ENCODE peak calls at places on chromosomes 13 and 19, in five cellular contexts. X is psoas muscle, M is spleen, A is neural crest cell, U is NB4. O is an unnamed sample.

GRCh38 chr19:16626796-16627193 is 1.2 kb downstream of the MED26 start:
- DNase-seq in X (peak; percentile 26), M (no peak), A (no peak), U (no peak), O (no peak)

GRCh38 chr13:107799001-107799400 is 416.3 kb downstream of the LIG4 start:
- DNase-seq in X (no peak), M (no peak), A (no peak), U (no peak), O (no peak)

GRCh38 chr19:13098291-13099072 is 4.2 kb downstream of the LYL1 start:
- DNase-seq in X (no peak), M (peak; percentile 90), A (no peak), U (peak; percentile 90), O (no peak)

GRCh38 chr19:7871280-7871529 is 3.0 kb downstream of the PRR36 start:
- DNase-seq in X (no peak), M (no peak), A (no peak), U (no peak), O (no peak)

GRCh38 chr13:31048521-31048920 is 113.2 kb downstream of the HSPH1 start:
- DNase-seq in X (no peak), M (no peak), A (no peak), U (no peak), O (no peak)

GRCh38 chr19:10517760-10518443 is 655 bp upstream of the S1PR5 start:
- DNase-seq in X (no peak), M (no peak), A (no peak), U (peak; percentile 70), O (no peak)

GRCh38 chr19:12868540-12869112 is 12.6 kb downstream of the DNASE2 start:
- DNase-seq in X (no peak), M (no peak), A (no peak), U (no peak), O (no peak)

GRCh38 chr19:39430675-39431593 is 4.8 kb downstream of the RPS16 start:
- DNase-seq in X (no peak), M (peak; percentile 75), A (no peak), U (peak; percentile 85), O (peak; percentile 98)

GRCh38 chr13:74657765-74658164 is 523.6 kb upstream of the KLF12 start:
- DNase-seq in X (no peak), M (no peak), A (no peak), U (no peak), O (no peak)

GRCh38 chr19:6516659-6517291 is 14.1 kb upstream of the TNFSF9 start:
- DNase-seq in X (peak; percentile 95), M (peak; percentile 98), A (peak; percentile 95), U (peak; percentile 85), O (peak; percentile 87)

GRCh38 chr13:48818495-48818961 is 157.2 kb upstream of the FNDC3A start:
- DNase-seq in X (no peak), M (no peak), A (no peak), U (no peak), O (no peak)

GRCh38 chr19:43527860-43528622 is 1.0 kb upstream of the ETHE1 start:
- DNase-seq in X (peak; percentile 71), M (no peak), A (no peak), U (peak; percentile 24), O (no peak)

GRCh38 chr13:26679945-26680516 is 80.6 kb downstream of the GPR12 start:
- DNase-seq in X (no peak), M (no peak), A (no peak), U (no peak), O (no peak)

GRCh38 chr19:17245535-17245984 is at the start of gene NR2F6:
- DNase-seq in X (no peak), M (no peak), A (no peak), U (no peak), O (no peak)

GRCh38 chr13:106241974-106242373 is 293.5 kb downstream of the EFNB2 start:
- DNase-seq in X (no peak), M (no peak), A (no peak), U (no peak), O (no peak)

GRCh38 chr13:64925284-64925683 is 2304.9 kb downstream of the PCDH9 start:
- DNase-seq in X (no peak), M (no peak), A (peak; percentile 7), U (peak; percentile 13), O (peak; percentile 34)

GRCh38 chr13:19864018-19864338 is 529 bp upstream of the ZMYM5 start:
- DNase-seq in X (peak; percentile 89), M (no peak), A (peak; percentile 56), U (peak; percentile 94), O (peak; percentile 56)

GRCh38 chr19:2199861-2200623 is 36.1 kb downstream of the PLEKHJ1 start:
- DNase-seq in X (no peak), M (no peak), A (no peak), U (no peak), O (no peak)

GRCh38 chr19:2201473-2202148 is 34.5 kb downstream of the PLEKHJ1 start:
- DNase-seq in X (no peak), M (no peak), A (no peak), U (no peak), O (no peak)

GRCh38 chr19:2197270-2197669 is 33.5 kb downstream of the DOT1L start:
- DNase-seq in X (no peak), M (no peak), A (no peak), U (no peak), O (no peak)

GRCh38 chr19:2198317-2198716 is 34.6 kb downstream of the DOT1L start:
- DNase-seq in X (no peak), M (no peak), A (no peak), U (no peak), O (no peak)

GRCh38 chr19:2199215-2199614 is 35.5 kb downstream of the DOT1L start:
- DNase-seq in X (no peak), M (no peak), A (peak; percentile 13), U (peak; percentile 65), O (no peak)
- TF ChIP-seq CTCF in X (peak; percentile 13), M (no peak), A (peak; percentile 54), U (peak; percentile 28), O (peak; percentile 31)

GRCh38 chr19:54325194-54325621 is 12.2 kb upstream of the LILRA5 start:
- DNase-seq in X (no peak), M (no peak), A (peak; percentile 59), U (peak; percentile 60), O (no peak)
- TF ChIP-seq CTCF in X (peak; percentile 58), M (peak; percentile 84), A (peak; percentile 90), U (peak; percentile 76), O (peak; percentile 95)

GRCh38 chr19:29939628-29940027 is 2.4 kb upstream of the URI1 start:
- DNase-seq in X (no peak), M (no peak), A (no peak), U (no peak), O (no peak)
- TF ChIP-seq CTCF in X (no peak), M (no peak), A (no peak), U (no peak), O (no peak)

DNA sequence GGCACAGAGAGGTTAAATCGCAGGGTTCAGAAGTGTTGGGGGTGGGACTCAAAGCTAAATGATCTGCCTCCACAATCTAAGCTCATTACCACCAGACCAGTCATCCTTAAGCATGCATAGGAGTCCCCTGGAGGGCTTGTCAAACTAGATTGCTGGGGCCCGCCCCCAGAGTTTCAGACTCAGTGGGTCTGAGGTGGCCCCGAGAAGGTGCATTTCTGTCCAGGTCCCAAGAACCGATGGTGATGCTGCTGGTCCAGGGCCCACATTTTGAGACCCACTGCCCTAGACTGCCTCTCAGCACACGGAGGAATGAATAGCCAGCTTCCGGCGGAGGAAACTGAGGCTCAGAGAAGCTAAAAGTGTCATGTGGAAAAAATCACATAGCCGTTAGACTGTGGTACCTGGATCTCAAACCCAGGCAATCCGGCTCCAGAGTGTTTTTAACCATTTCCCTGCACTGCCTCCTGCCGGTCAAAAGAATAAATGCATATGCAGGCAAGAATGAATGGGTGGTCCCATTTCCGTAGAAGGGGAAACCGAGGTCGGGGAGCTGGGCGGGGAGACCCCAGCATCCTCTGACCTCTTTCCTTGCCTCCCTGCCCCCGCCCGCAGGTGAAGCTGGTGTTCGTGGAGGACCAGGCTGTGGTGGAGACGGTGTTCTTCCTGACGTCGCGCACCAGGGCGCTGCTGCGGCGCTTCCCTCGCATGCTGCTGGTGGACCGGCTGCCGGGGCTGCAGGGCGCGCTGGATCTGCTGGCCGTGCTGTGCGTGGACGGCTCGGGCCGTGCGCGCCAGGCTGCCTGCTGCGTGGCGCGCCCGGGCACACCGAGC is 23.8 kb downstream of the ZSWIM9 start:
- DNase-seq in X (no peak), M (no peak), A (peak; percentile 25), U (peak; percentile 68), O (no peak)
- TF ChIP-seq CTCF in X (peak; percentile 26), M (peak; percentile 66), A (peak; percentile 65), U (peak; percentile 95), O (peak; percentile 69)

GRCh38 chr19:35555301-35556005 is 8.0 kb downstream of the ATP4A start:
- DNase-seq in X (no peak), M (peak; percentile 56), A (no peak), U (peak; percentile 38), O (no peak)
- TF ChIP-seq CTCF in X (no peak), M (no peak), A (peak; percentile 38), U (no peak), O (no peak)

GRCh38 chr19:57583104-57583520 is 833 bp upstream of the ZIK1 start:
- DNase-seq in X (no peak), M (no peak), A (no peak), U (no peak), O (no peak)

GRCh38 chr19:57578487-57579205 is at the start of gene ZNF416:
- DNase-seq in X (peak; percentile 98), M (peak; percentile 97), A (peak; percentile 90), U (peak; percentile 97), O (peak; percentile 96)

GRCh38 chr19:57587529-57587928 is 3.6 kb downstream of the ZIK1 start:
- DNase-seq in X (no peak), M (no peak), A (no peak), U (no peak), O (no peak)

GRCh38 chr19:57583521-57584416 is at the start of gene ZIK1:
- DNase-seq in X (peak; percentile 92), M (peak; percentile 96), A (peak; percentile 82), U (peak; percentile 84), O (peak; percentile 85)
- TF ChIP-seq CTCF in X (no peak), M (peak; percentile 39), A (no peak), U (no peak), O (no peak)